ENCODE peak calls at places on chromosome 13, in five cellular contexts. One of them, this sample, is unnamed.

GRCh38 chr13:42215578-42216421 is 56.2 kb upstream of the AKAP11 start:
- DNase-seq in mesothelial cell of epicardium: peak; percentile 41
- DNase-seq in lower leg skin: no peak
- DNase-seq in LHCN-M2: peak; percentile 41
- DNase-seq in Peyer's patch: peak; percentile 48
- DNase-seq in this sample: no peak

GRCh38 chr13:20190481-20191310 is 2.0 kb downstream of the GJB2 start:
- DNase-seq in mesothelial cell of epicardium: no peak
- DNase-seq in lower leg skin: no peak
- DNase-seq in LHCN-M2: peak; percentile 92
- DNase-seq in Peyer's patch: no peak
- DNase-seq in this sample: no peak

GRCh38 chr13:95643471-95643813 is 1.1 kb downstream of the DZIP1 start:
- DNase-seq in mesothelial cell of epicardium: no peak
- DNase-seq in lower leg skin: no peak
- DNase-seq in LHCN-M2: peak; percentile 56
- DNase-seq in Peyer's patch: no peak
- DNase-seq in this sample: no peak

GRCh38 chr13:20495087-20496023 is 30.3 kb downstream of the CRYL1 start:
- DNase-seq in mesothelial cell of epicardium: peak; percentile 49
- DNase-seq in lower leg skin: peak; percentile 84
- DNase-seq in LHCN-M2: peak; percentile 68
- DNase-seq in Peyer's patch: peak; percentile 87
- DNase-seq in this sample: no peak

GRCh38 chr13:110410000-110410399 is 102.9 kb downstream of the COL4A2 start:
- DNase-seq in mesothelial cell of epicardium: no peak
- DNase-seq in lower leg skin: no peak
- DNase-seq in LHCN-M2: no peak
- DNase-seq in Peyer's patch: no peak
- DNase-seq in this sample: no peak

GRCh38 chr13:110624766-110625756 is 9.7 kb downstream of the NAXD start:
- DNase-seq in mesothelial cell of epicardium: no peak
- DNase-seq in lower leg skin: no peak
- DNase-seq in LHCN-M2: no peak
- DNase-seq in Peyer's patch: no peak
- DNase-seq in this sample: no peak

GRCh38 chr13:41785402-41786142 is 175.3 kb downstream of the VWA8 start:
- DNase-seq in mesothelial cell of epicardium: no peak
- DNase-seq in lower leg skin: no peak
- DNase-seq in LHCN-M2: no peak
- DNase-seq in Peyer's patch: no peak
- DNase-seq in this sample: no peak

GRCh38 chr13:43905435-43906031 is 25.8 kb downstream of the LACC1 start:
- DNase-seq in mesothelial cell of epicardium: no peak
- DNase-seq in lower leg skin: no peak
- DNase-seq in LHCN-M2: peak; percentile 64
- DNase-seq in Peyer's patch: no peak
- DNase-seq in this sample: no peak

GRCh38 chr13:33119022-33119735 is 103.0 kb downstream of the KL start:
- DNase-seq in mesothelial cell of epicardium: no peak
- DNase-seq in lower leg skin: no peak
- DNase-seq in LHCN-M2: no peak
- DNase-seq in Peyer's patch: no peak
- DNase-seq in this sample: no peak

GRCh38 chr13:97600438-97601080 is 166.6 kb downstream of the RAP2A start:
- DNase-seq in mesothelial cell of epicardium: no peak
- DNase-seq in lower leg skin: no peak
- DNase-seq in LHCN-M2: peak; percentile 43
- DNase-seq in Peyer's patch: no peak
- DNase-seq in this sample: no peak

This sample was measured in osteocyte.